ENCODE peak calls at places on chromosome 1, in six cellular contexts. X, Q, A, N, F and R are unnamed samples.

GRCh38 chr1:66182551-66183178 is 351.3 kb upstream of the SGIP1 start:
- DNase-seq in N (no peak), X (no peak), F (no peak), Q (no peak), A (peak), R (no peak)

GRCh38 chr1:24904731-24905354 is 25.2 kb downstream of the RUNX3 start:
- DNase-seq in Q (no peak), A (no peak), F (no peak), N (no peak), X (no peak), R (no peak)

GRCh38 chr1:87437663-87438295 is 109.1 kb downstream of the LMO4 start:
- DNase-seq in X (no peak), N (no peak), Q (no peak), F (no peak), A (no peak), R (no peak)

GRCh38 chr1:243325305-243325890 is 69.6 kb downstream of the SDCCAG8 start:
- DNase-seq in X (peak), F (peak), Q (peak), N (no peak), A (peak), R (no peak)

GRCh38 chr1:46026531-46026930 is 105.9 kb downstream of the PIK3R3 start:
- DNase-seq in Q (no peak), X (no peak), F (no peak), A (no peak), N (no peak), R (no peak)

GRCh38 chr1:38486115-38486514 is 373.5 kb downstream of the RRAGC start:
- DNase-seq in X (no peak), A (no peak), Q (no peak), F (no peak), N (no peak), R (no peak)

GRCh38 chr1:17356387-17356992 is 15.5 kb upstream of the PADI6 start:
- DNase-seq in A (no peak), Q (no peak), N (no peak), F (no peak), X (no peak), R (no peak)

GRCh38 chr1:172417552-172417951 is 2.9 kb upstream of the C1orf105 start:
- DNase-seq in N (no peak), Q (no peak), F (no peak), A (no peak), X (peak), R (no peak)

GRCh38 chr1:26277261-26277661 is 2.6 kb upstream of the SH3BGRL3 start:
- DNase-seq in A (no peak), F (no peak), N (no peak), X (no peak), Q (no peak), R (no peak)

GRCh38 chr1:207901041-207901653 is 9.8 kb downstream of the CD34 start:
- DNase-seq in N (no peak), A (no peak), Q (no peak), X (no peak), F (no peak), R (no peak)

GRCh38 chr1:182984621-182985020 is 31.7 kb upstream of the SHCBP1L start:
- DNase-seq in F (no peak), Q (no peak), A (peak), N (no peak), X (no peak), R (no peak)

GRCh38 chr1:25744140-25744581 is 55.8 kb upstream of the SELENON start:
- DNase-seq in Q (no peak), A (peak), F (no peak), X (no peak), N (no peak), R (no peak)

GRCh38 chr1:94562502-94563260 is 21.1 kb upstream of the F3 start:
- DNase-seq in X (no peak), Q (no peak), N (no peak), A (peak), F (peak), R (no peak)